ENCODE peak calls at places on chromosomes 5 and 9, in six cellular contexts. Y is CD8-positive, alpha-beta T cell; M is RWPE1; F is transverse colon; W is spleen; C is AG04450. T is an unnamed sample.

GRCh38 chr9:27539479-27540441 is 10.1 kb upstream of the MOB3B start:
- DNase-seq in Y (no peak), M (no peak), F (peak), W (no peak), C (peak), T (no peak)

GRCh38 chr5:16057277-16057676 is 122.3 kb downstream of the MARCHF11 start:
- DNase-seq in Y (no peak), M (peak), F (no peak), W (no peak), C (no peak), T (no peak)

GRCh38 chr5:3787604-3788003 is 192.0 kb downstream of the IRX1 start:
- DNase-seq in Y (no peak), M (no peak), F (no peak), W (no peak), C (no peak), T (no peak)

GRCh38 chr5:87541033-87541432 is 128.3 kb upstream of the CCNH start:
- DNase-seq in Y (no peak), M (peak), F (peak), W (no peak), C (no peak), T (peak)

GRCh38 chr5:131671994-131672655 is 37.1 kb upstream of the RAPGEF6 start:
- DNase-seq in Y (no peak), M (no peak), F (no peak), W (no peak), C (peak), T (no peak)

GRCh38 chr5:93579561-93580386 is 1.2 kb downstream of the NR2F1-AS1 start:
- DNase-seq in Y (no peak), M (peak), F (no peak), W (peak), C (no peak), T (peak)

GRCh38 chr9:38018964-38019602 is 49.9 kb downstream of the SHB start:
- DNase-seq in Y (no peak), M (no peak), F (no peak), W (no peak), C (peak), T (peak)

GRCh38 chr5:75710630-75711029 is 6.6 kb downstream of the POC5 start:
- DNase-seq in Y (no peak), M (no peak), F (no peak), W (no peak), C (no peak), T (no peak)

GRCh38 chr9:89522261-89522978 is 24.5 kb upstream of the SEMA4D start:
- DNase-seq in Y (peak), M (no peak), F (peak), W (peak), C (no peak), T (no peak)

GRCh38 chr5:172418847-172419810 is 35.2 kb downstream of the SH3PXD2B start:
- DNase-seq in Y (no peak), M (peak), F (no peak), W (no peak), C (no peak), T (no peak)

GRCh38 chr5:42057254-42057690 is 132.2 kb downstream of the FBXO4 start:
- DNase-seq in Y (peak), M (peak), F (peak), W (peak), C (peak), T (peak)

GRCh38 chr9:129604766-129605163 is 16.1 kb downstream of the C9orf50 start:
- DNase-seq in Y (no peak), M (no peak), F (no peak), W (no peak), C (no peak), T (no peak)

GRCh38 chr9:123679330-123679987 is 250.5 kb downstream of the DENND1A start:
- DNase-seq in Y (no peak), M (no peak), F (peak), W (peak), C (no peak), T (no peak)

GRCh38 chr5:158553195-158553945 is 546.3 kb downstream of the EBF1 start:
- DNase-seq in Y (no peak), M (no peak), F (no peak), W (no peak), C (no peak), T (no peak)

GRCh38 chr9:109793196-109793595 is 13.2 kb downstream of the PALM2AKAP2 start:
- DNase-seq in Y (no peak), M (peak), F (no peak), W (no peak), C (peak), T (no peak)

GRCh38 chr9:127144670-127145458 is 22.4 kb upstream of the ANGPTL2 start:
- DNase-seq in Y (peak), M (no peak), F (no peak), W (no peak), C (no peak), T (no peak)

GRCh38 chr9:84170521-84171141 is 169.9 kb downstream of the SLC28A3 start:
- DNase-seq in Y (no peak), M (peak), F (peak), W (peak), C (peak), T (no peak)

GRCh38 chr5:71770381-71770780 is 51.3 kb downstream of the CARTPT start:
- DNase-seq in Y (no peak), M (no peak), F (no peak), W (no peak), C (no peak), T (no peak)

GRCh38 chr5:178282391-178282790 is 49.8 kb upstream of the PHYKPL start:
- DNase-seq in Y (no peak), M (no peak), F (no peak), W (peak), C (no peak), T (no peak)

GRCh38 chr5:176597417-176598389 is 12.3 kb downstream of the GPRIN1 start:
- DNase-seq in Y (no peak), M (no peak), F (no peak), W (no peak), C (no peak), T (no peak)

GRCh38 chr5:147887026-147887627 is 8.6 kb downstream of the SCGB3A2 start:
- DNase-seq in Y (no peak), M (peak), F (no peak), W (no peak), C (no peak), T (no peak)

GRCh38 chr9:76564300-76564699 is 105.3 kb downstream of the GCNT1 start:
- DNase-seq in Y (no peak), M (no peak), F (no peak), W (no peak), C (no peak), T (no peak)

GRCh38 chr9:26856413-26857032 is 36.1 kb downstream of the CAAP1 start:
- DNase-seq in Y (no peak), M (peak), F (peak), W (no peak), C (no peak), T (no peak)

GRCh38 chr5:180070726-180071417 is 687 bp downstream of the RNF130 start:
- DNase-seq in Y (no peak), M (peak), F (peak), W (no peak), C (no peak), T (peak)

GRCh38 chr9:35555246-35555701 is 49.8 kb upstream of the TESK1 start:
- DNase-seq in Y (no peak), M (no peak), F (no peak), W (no peak), C (no peak), T (no peak)

GRCh38 chr5:93294184-93294583 is 286.8 kb downstream of the NR2F1-AS1 start:
- DNase-seq in Y (no peak), M (peak), F (no peak), W (no peak), C (no peak), T (no peak)

GRCh38 chr5:36198281-36198680 is 43.4 kb downstream of the NADK2 start:
- DNase-seq in Y (no peak), M (no peak), F (no peak), W (no peak), C (no peak), T (no peak)

GRCh38 chr5:65927497-65928340 is 1.3 kb downstream of the ERBIN start:
- DNase-seq in Y (no peak), M (peak), F (no peak), W (no peak), C (peak), T (no peak)

GRCh38 chr5:113170707-113171106 is 194.1 kb downstream of the DCP2 start:
- DNase-seq in Y (no peak), M (no peak), F (no peak), W (no peak), C (peak), T (no peak)
- H3K27ac ChIP-seq in Y (no peak), M (no peak), F (no peak), W (no peak), C (peak), T (no peak)

GRCh38 chr9:78295731-78296130 is 1.2 kb upstream of the PSAT1 start:
- DNase-seq in Y (no peak), M (no peak), F (no peak), W (no peak), C (no peak), T (no peak)
- H3K27ac ChIP-seq in Y (no peak), M (peak), F (peak), W (no peak), C (peak), T (peak)

GRCh38 chr9:16982780-16983179 is 112.3 kb upstream of the BNC2 start:
- DNase-seq in Y (no peak), M (no peak), F (no peak), W (no peak), C (no peak), T (no peak)

GRCh38 chr9:16986441-16987387 is 116.2 kb upstream of the BNC2 start:
- DNase-seq in Y (no peak), M (no peak), F (no peak), W (no peak), C (peak), T (no peak)

GRCh38 chr9:16985559-16986348 is 115.3 kb upstream of the BNC2 start:
- DNase-seq in Y (no peak), M (no peak), F (peak), W (no peak), C (peak), T (no peak)
- H3K27ac ChIP-seq in Y (no peak), M (no peak), F (no peak), W (no peak), C (peak), T (no peak)

DNA sequence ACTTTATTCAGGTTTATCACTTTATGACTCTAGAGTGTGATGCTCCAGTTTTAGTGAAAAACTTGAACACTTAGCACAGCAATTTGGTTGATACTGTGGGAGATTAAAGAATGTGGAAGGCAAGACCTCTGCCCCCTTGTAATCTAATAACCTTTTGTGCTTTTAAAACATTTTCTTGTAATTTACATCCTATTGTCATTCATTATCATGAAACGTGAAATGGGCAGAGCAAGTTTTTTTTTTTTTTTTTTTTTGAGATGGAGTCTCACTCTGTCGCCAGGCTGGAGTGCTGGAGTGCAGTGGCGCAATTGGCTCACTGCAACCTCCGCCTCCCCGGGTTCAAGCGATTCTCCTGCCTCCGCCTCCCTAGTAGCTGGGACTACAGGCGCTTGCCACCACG is 1.8 kb downstream of the PAIP2 start:
- DNase-seq in Y (no peak), M (no peak), F (no peak), W (no peak), C (no peak), T (no peak)
- H3K27ac ChIP-seq in Y (no peak), M (no peak), F (peak), W (no peak), C (no peak), T (no peak)

GRCh38 chr5:20678386-20678785 is 690.4 kb upstream of the CDH18 start:
- DNase-seq in Y (no peak), M (no peak), F (no peak), W (no peak), C (no peak), T (no peak)

GRCh38 chr5:20680718-20681302 is 692.8 kb upstream of the CDH18 start:
- DNase-seq in Y (no peak), M (no peak), F (no peak), W (no peak), C (no peak), T (no peak)

GRCh38 chr5:20683241-20683940 is 695.4 kb upstream of the CDH18 start:
- DNase-seq in Y (no peak), M (no peak), F (no peak), W (no peak), C (no peak), T (no peak)

DNA sequence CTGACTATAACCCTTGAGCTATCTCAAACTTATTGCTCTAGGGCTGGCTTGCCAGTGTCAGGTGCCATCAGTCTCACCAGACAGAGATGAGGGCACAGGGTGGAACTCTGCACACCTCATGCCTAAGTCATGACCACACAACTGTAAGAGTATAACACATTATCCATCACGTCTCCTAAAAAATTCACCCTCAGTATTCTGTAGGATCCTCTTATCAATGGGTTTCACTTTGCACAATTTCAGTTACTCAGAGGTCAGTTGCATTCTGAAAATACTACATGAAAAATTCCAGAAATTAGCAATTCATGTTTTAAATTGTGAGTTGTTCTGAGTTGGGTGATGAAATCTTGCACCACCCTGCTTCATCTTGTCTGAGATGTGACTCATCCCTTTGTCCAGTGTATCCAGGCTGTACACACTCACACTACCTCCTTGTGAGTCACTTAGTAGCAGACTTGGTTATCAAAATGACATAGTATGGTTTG is 690.9 kb upstream of the CDH18 start:
- DNase-seq in Y (no peak), M (peak), F (no peak), W (no peak), C (peak), T (no peak)
- H3K27ac ChIP-seq in Y (no peak), M (no peak), F (no peak), W (no peak), C (peak), T (no peak)

DNA sequence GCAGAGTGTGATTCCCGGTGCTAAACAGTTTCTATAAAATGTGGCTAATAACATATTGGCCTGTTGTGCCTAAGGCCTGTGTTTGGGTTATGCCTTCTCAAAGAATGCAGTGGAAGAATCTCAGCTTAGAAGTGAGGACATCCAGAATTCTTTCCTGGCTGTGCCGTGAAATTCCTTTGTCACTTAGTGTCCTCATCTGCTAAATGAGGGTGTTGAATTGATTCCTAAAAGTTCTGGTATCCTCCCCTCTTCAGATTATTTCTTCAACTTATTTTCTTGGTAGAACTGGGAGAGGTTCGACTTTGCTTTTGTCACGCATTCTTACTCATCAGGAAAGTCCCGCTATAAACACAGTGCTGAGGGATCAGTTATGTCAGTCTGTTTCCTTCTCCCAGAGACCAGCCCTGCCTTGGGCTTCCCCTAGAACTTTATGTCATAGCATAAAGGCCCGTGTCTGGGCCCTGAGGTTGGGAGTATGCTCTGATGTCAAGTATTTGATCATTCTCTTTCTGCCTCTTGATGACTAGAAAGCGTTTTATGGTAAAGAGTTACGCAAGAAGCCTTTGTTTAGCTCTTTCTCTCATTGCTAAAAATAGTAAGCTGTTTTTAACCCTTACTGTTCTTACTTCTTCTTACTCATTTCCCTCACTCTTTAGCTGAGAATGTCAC is 29.5 kb downstream of the MTAP start:
- DNase-seq in Y (no peak), M (peak), F (no peak), W (no peak), C (peak), T (no peak)
- H3K27ac ChIP-seq in Y (no peak), M (no peak), F (no peak), W (no peak), C (peak), T (no peak)

GRCh38 chr5:34586117-34586885 is 69.8 kb upstream of the RAI14 start:
- DNase-seq in Y (no peak), M (peak), F (no peak), W (no peak), C (peak), T (no peak)
- H3K27ac ChIP-seq in Y (no peak), M (peak), F (no peak), W (no peak), C (peak), T (no peak)

T was measured in caudate nucleus.